ENCODE peak calls at places on chromosomes 5 and 9, in seven cellular contexts. K is GM12891, R is SK-N-SH, T is GM12878, Q is H1, M is HepG2, I is K562. Z is an unnamed sample.

GRCh38 chr9:22111871-22112247 is 102.8 kb upstream of the CDKN2B start:
- DNase-seq in I (no peak), R (no peak), Q (no peak), M (no peak), K (no peak), T (no peak), Z (no peak)

GRCh38 chr9:71647094-71647591 is 121.2 kb downstream of the CEMIP2 start:
- DNase-seq in T (peak; percentile 16), Q (no peak), R (no peak), M (no peak), K (no peak), I (peak; percentile 51), Z (no peak)

GRCh38 chr9:136347472-136348256 is 15.9 kb downstream of the DNLZ start:
- DNase-seq in K (no peak), T (no peak), Q (no peak), R (peak; percentile 66), I (no peak), M (no peak), Z (no peak)

GRCh38 chr9:15851766-15852165 is 298.9 kb downstream of the CCDC171 start:
- DNase-seq in Q (no peak), R (no peak), I (no peak), K (no peak), M (no peak), T (no peak), Z (no peak)

GRCh38 chr5:95823738-95824609 is 1.4 kb upstream of the GLRX start:
- DNase-seq in Q (no peak), K (no peak), I (peak; percentile 46), T (no peak), R (no peak), M (peak; percentile 89), Z (no peak)

GRCh38 chr9:96327694-96328352 is 25.8 kb upstream of the HSD17B3 start:
- DNase-seq in M (peak; percentile 51), K (peak; percentile 23), I (peak; percentile 65), T (peak; percentile 8), Q (no peak), R (peak; percentile 68), Z (no peak)

GRCh38 chr9:78370991-78371390 is 74.1 kb downstream of the PSAT1 start:
- DNase-seq in R (no peak), I (no peak), M (no peak), K (no peak), T (no peak), Q (no peak), Z (no peak)

GRCh38 chr9:80378669-80379293 is 807.0 kb downstream of the TLE4 start:
- DNase-seq in R (no peak), K (no peak), M (no peak), Q (no peak), I (no peak), T (no peak), Z (no peak)

GRCh38 chr9:97475079-97475478 is 26.4 kb upstream of the TMOD1 start:
- DNase-seq in I (no peak), T (no peak), M (no peak), K (no peak), Q (no peak), R (no peak), Z (no peak)

GRCh38 chr9:10071579-10071978 is 541.2 kb downstream of the PTPRD start:
- DNase-seq in Q (no peak), M (no peak), I (no peak), T (no peak), R (no peak), K (no peak), Z (no peak)

GRCh38 chr5:176881816-176882565 is 17.2 kb downstream of the HK3 start:
- DNase-seq in T (no peak), M (no peak), K (no peak), I (no peak), R (no peak), Q (no peak), Z (no peak)

GRCh38 chr9:137304383-137305059 is 2.5 kb upstream of the NRARP start:
- DNase-seq in K (no peak), M (no peak), R (peak; percentile 51), T (no peak), I (no peak), Q (no peak), Z (no peak)

GRCh38 chr5:131209506-131210191 is 38.9 kb downstream of the LYRM7 start:
- DNase-seq in R (no peak), T (peak; percentile 94), K (no peak), M (no peak), Q (no peak), I (no peak), Z (peak; percentile 27)

GRCh38 chr9:94692601-94693000 is 33.9 kb upstream of the AOPEP start:
- DNase-seq in K (no peak), I (no peak), M (peak; percentile 92), Q (no peak), R (no peak), T (no peak), Z (no peak)

GRCh38 chr5:37774912-37775483 is 64.8 kb downstream of the GDNF start:
- DNase-seq in T (peak; percentile 5), K (no peak), I (peak; percentile 47), M (peak; percentile 13), Q (peak; percentile 80), R (no peak), Z (no peak)

GRCh38 chr9:2153599-2154217 is 138.6 kb downstream of the SMARCA2 start:
- DNase-seq in K (no peak), M (no peak), T (no peak), I (no peak), R (no peak), Q (no peak), Z (no peak)

GRCh38 chr9:123522921-123523320 is 166.9 kb downstream of the CRB2 start:
- DNase-seq in K (no peak), I (no peak), T (no peak), Q (no peak), R (no peak), M (no peak), Z (no peak)

GRCh38 chr9:26955222-26955903 is 849 bp upstream of the IFT74 start:
- DNase-seq in T (no peak), R (no peak), M (no peak), Q (no peak), I (no peak), K (no peak), Z (no peak)

GRCh38 chr5:95848701-95849100 is 26.2 kb upstream of the GLRX start:
- DNase-seq in R (no peak), T (no peak), M (no peak), K (no peak), I (no peak), Q (no peak), Z (no peak)

GRCh38 chr9:5408596-5408995 is 29.1 kb downstream of the PLGRKT start:
- DNase-seq in R (no peak), Q (no peak), M (no peak), I (no peak), T (no peak), K (no peak), Z (no peak)

GRCh38 chr9:134922066-134922931 is 4.6 kb upstream of the FCN1 start:
- DNase-seq in Q (no peak), R (no peak), I (no peak), M (no peak), K (no peak), T (no peak), Z (no peak)

GRCh38 chr9:137438591-137439157 is 2.5 kb downstream of the ENTPD8 start:
- DNase-seq in M (no peak), K (no peak), I (no peak), R (no peak), T (no peak), Q (no peak), Z (no peak)

GRCh38 chr5:95086932-95087818 is 197.7 kb downstream of the MCTP1 start:
- DNase-seq in I (no peak), Q (no peak), R (no peak), M (no peak), K (no peak), T (no peak), Z (no peak)

GRCh38 chr9:95317119-95317892 is at the start of gene FANCC:
- DNase-seq in T (peak; percentile 39), Q (peak; percentile 94), R (peak; percentile 98), M (peak; percentile 86), K (peak; percentile 82), I (peak; percentile 95), Z (peak; percentile 67)

GRCh38 chr9:112198646-112199045 is 23.5 kb upstream of the SUSD1 start:
- DNase-seq in M (no peak), Q (no peak), T (no peak), K (no peak), I (no peak), R (no peak), Z (no peak)
- TF ChIP-seq POLR2AphosphoS5 in M (no peak), Q (no peak), T (no peak), K (no peak), I (no peak), R (no peak), Z (no peak)

DNA sequence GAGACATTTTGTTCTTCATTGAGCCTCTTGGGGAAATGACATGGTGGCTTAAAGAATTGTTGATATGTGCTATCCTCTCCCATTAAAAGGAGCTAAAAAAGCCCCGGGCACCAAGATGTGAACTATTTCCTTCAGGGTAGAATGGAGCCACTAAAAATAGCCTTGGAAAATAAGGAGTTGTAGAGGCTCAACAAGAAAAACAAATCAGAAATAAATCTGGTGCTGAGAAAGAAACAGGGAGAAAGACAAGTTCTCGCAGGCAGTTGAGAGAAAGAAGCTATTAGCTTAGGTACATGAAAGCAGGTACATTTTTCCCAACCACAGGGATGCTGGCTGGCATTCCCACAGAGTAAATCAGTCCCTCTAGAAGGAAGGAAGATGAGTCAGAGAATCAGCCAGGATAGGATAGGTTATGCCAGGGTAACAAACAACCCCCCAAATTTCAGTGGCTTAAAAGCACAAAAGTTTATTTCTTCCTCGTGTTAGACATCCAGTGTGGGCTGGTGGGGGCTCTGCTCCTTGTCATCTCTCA is 134.6 kb upstream of the ADRA1B start:
- DNase-seq in T (no peak), M (no peak), I (no peak), Q (no peak), K (no peak), R (no peak), Z (no peak)
- TF ChIP-seq TAF1 in T (no peak), M (no peak), I (no peak), Q (no peak), K (no peak), R (no peak), Z (no peak)

DNA sequence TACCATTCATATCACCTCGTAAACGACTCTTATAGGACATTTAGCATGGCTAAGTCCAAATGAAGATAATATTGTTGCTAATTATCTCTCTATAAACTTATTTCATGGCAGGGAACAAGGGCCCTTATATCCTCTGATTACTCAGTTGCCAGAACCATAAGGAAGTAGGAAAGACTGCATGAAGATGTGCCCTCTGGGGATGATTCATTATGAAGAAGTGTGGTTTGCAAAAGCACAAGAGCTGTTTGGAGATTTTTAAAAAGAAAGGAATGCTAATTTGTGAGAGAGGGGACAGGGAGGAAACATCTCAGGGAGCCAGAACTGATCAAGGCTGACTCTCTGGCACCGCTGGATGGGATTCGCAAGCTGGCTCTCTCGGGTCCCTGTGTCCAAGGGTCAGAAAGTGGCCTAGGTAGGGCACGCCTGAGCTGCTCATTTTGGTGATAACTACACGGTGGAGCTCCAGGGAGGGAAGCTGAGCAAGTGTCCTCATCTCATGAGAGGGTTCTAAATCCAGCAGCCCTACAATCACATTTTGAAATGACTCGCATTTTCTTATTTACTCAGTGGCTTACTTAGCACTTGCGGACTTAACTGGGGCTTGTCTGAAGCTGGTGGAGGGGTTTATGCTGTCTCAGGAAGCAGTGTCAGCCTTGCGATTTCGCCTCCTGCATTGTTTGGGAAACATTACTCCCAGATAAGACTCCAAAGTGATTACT is 136.8 kb downstream of the C5orf15 start:
- DNase-seq in I (no peak), K (no peak), R (no peak), Q (no peak), T (no peak), M (no peak), Z (no peak)
- TF ChIP-seq POLR2AphosphoS5 in I (no peak), K (no peak), R (no peak), Q (no peak), T (no peak), M (no peak), Z (no peak)

GRCh38 chr5:61969347-61969746 is 336.7 kb upstream of the KIF2A start:
- DNase-seq in T (no peak), I (no peak), Q (no peak), K (no peak), R (no peak), M (no peak), Z (no peak)
- TF ChIP-seq TAF1 in T (no peak), I (no peak), Q (no peak), K (no peak), R (no peak), M (no peak), Z (no peak)

Z was measured in GM12892.